ENCODE peak calls at places on chromosomes 16 and 17, in ten cellular contexts. E is foreskin fibroblast, F is HL-60, S is GM12878, N is lower leg skin, H is lung, J is A549, U is mammary epithelial cell, O is psoas muscle, V is mucosa of descending colon. G is an unnamed sample.

GRCh38 chr17:69960755-69961154 is 114.3 kb upstream of the KCNJ16 start:
- DNase-seq in E (peak), F (no peak), S (no peak), N (no peak), H (no peak), J (no peak), U (no peak), O (no peak), V (no peak), G (no peak)

GRCh38 chr17:79822583-79823124 is 16.6 kb downstream of the CBX4 start:
- DNase-seq in E (no peak), F (no peak), S (no peak), N (no peak), H (no peak), J (no peak), U (no peak), O (no peak), V (no peak), G (no peak)

GRCh38 chr17:69084911-69085310 is 24.2 kb upstream of the ABCA9 start:
- DNase-seq in E (no peak), F (no peak), S (no peak), N (no peak), H (no peak), J (peak), U (peak), O (no peak), V (no peak), G (peak)

GRCh38 chr16:72997141-72997542 is 50.8 kb downstream of the ZFHX3 start:
- DNase-seq in E (peak), F (peak), S (no peak), N (peak), H (peak), J (no peak), U (peak), O (peak), V (no peak), G (no peak)

GRCh38 chr16:68954871-68955635 is 111.7 kb downstream of the TANGO6 start:
- DNase-seq in E (no peak), F (no peak), S (no peak), N (no peak), H (no peak), J (no peak), U (no peak), O (no peak), V (no peak), G (no peak)

GRCh38 chr17:5203908-5204294 is 12.2 kb upstream of the ZNF594 start:
- DNase-seq in E (peak), F (no peak), S (no peak), N (no peak), H (no peak), J (no peak), U (peak), O (no peak), V (no peak), G (no peak)

GRCh38 chr16:75745823-75746222 is 19.5 kb upstream of the CPHXL start:
- DNase-seq in E (no peak), F (no peak), S (no peak), N (no peak), H (no peak), J (no peak), U (no peak), O (no peak), V (no peak), G (no peak)

GRCh38 chr16:85176541-85177447 is 64.5 kb upstream of the CIBAR2 start:
- DNase-seq in E (peak), F (no peak), S (no peak), N (no peak), H (no peak), J (no peak), U (no peak), O (no peak), V (no peak), G (no peak)

GRCh38 chr17:79667746-79668145 is 56.9 kb upstream of the RBFOX3 start:
- DNase-seq in E (no peak), F (no peak), S (no peak), N (no peak), H (no peak), J (no peak), U (no peak), O (no peak), V (no peak), G (no peak)

GRCh38 chr16:10178079-10178478 is 4.1 kb downstream of the GRIN2A start:
- DNase-seq in E (no peak), F (no peak), S (no peak), N (no peak), H (no peak), J (no peak), U (peak), O (no peak), V (no peak), G (no peak)

GRCh38 chr17:36188891-36189306 is 7.7 kb downstream of the CCL3L1 start:
- DNase-seq in E (no peak), F (peak), S (peak), N (peak), H (no peak), J (no peak), U (no peak), O (no peak), V (no peak), G (no peak)

GRCh38 chr17:40355804-40356758 is 8.5 kb downstream of the GJD3 start:
- DNase-seq in E (no peak), F (no peak), S (no peak), N (no peak), H (no peak), J (no peak), U (no peak), O (peak), V (peak), G (peak)

GRCh38 chr16:86505185-86505898 is 5.0 kb upstream of the FOXF1 start:
- DNase-seq in E (no peak), F (no peak), S (no peak), N (no peak), H (no peak), J (no peak), U (no peak), O (no peak), V (no peak), G (peak)

GRCh38 chr16:88790312-88791150 is 5.5 kb upstream of the PIEZO1 start:
- DNase-seq in E (peak), F (no peak), S (no peak), N (no peak), H (no peak), J (no peak), U (no peak), O (no peak), V (peak), G (no peak)

GRCh38 chr17:47704116-47704515 is 10.2 kb downstream of the TBKBP1 start:
- DNase-seq in E (no peak), F (no peak), S (no peak), N (no peak), H (no peak), J (no peak), U (no peak), O (no peak), V (peak), G (no peak)

GRCh38 chr17:17236295-17237025 is 508 bp downstream of the FLCN start:
- DNase-seq in E (peak), F (peak), S (no peak), N (no peak), H (no peak), J (peak), U (peak), O (no peak), V (no peak), G (peak)

GRCh38 chr17:37373530-37374159 is 2.1 kb upstream of the C17orf78 start:
- DNase-seq in E (peak), F (peak), S (no peak), N (peak), H (peak), J (peak), U (peak), O (no peak), V (peak), G (peak)

GRCh38 chr17:43861960-43862359 is 15.0 kb downstream of the CD300LG start:
- DNase-seq in E (no peak), F (no peak), S (no peak), N (no peak), H (no peak), J (no peak), U (no peak), O (no peak), V (no peak), G (no peak)

GRCh38 chr16:72960101-72960500 is 87.8 kb downstream of the ZFHX3 start:
- DNase-seq in E (no peak), F (no peak), S (no peak), N (no peak), H (no peak), J (no peak), U (no peak), O (no peak), V (no peak), G (no peak)

GRCh38 chr16:85628651-85629050 is 15.5 kb downstream of the GSE1 start:
- DNase-seq in E (no peak), F (no peak), S (no peak), N (no peak), H (no peak), J (no peak), U (no peak), O (no peak), V (no peak), G (no peak)

GRCh38 chr16:19330801-19331484 is 45.4 kb downstream of the CLEC19A start:
- DNase-seq in E (peak), F (no peak), S (no peak), N (no peak), H (no peak), J (peak), U (peak), O (no peak), V (no peak), G (no peak)

GRCh38 chr16:19446300-19446846 is 28.7 kb downstream of the TMC5 start:
- DNase-seq in E (no peak), F (no peak), S (no peak), N (no peak), H (no peak), J (no peak), U (no peak), O (no peak), V (no peak), G (no peak)

GRCh38 chr17:1574697-1575471 is 12.3 kb upstream of the PITPNA start:
- DNase-seq in E (no peak), F (no peak), S (no peak), N (no peak), H (no peak), J (no peak), U (no peak), O (no peak), V (no peak), G (no peak)
- TF ChIP-seq CTCF in E (no peak), F (no peak), S (no peak), N (no peak), H (no peak), J (no peak), U (no peak), O (no peak), V (no peak), G (peak)

DNA sequence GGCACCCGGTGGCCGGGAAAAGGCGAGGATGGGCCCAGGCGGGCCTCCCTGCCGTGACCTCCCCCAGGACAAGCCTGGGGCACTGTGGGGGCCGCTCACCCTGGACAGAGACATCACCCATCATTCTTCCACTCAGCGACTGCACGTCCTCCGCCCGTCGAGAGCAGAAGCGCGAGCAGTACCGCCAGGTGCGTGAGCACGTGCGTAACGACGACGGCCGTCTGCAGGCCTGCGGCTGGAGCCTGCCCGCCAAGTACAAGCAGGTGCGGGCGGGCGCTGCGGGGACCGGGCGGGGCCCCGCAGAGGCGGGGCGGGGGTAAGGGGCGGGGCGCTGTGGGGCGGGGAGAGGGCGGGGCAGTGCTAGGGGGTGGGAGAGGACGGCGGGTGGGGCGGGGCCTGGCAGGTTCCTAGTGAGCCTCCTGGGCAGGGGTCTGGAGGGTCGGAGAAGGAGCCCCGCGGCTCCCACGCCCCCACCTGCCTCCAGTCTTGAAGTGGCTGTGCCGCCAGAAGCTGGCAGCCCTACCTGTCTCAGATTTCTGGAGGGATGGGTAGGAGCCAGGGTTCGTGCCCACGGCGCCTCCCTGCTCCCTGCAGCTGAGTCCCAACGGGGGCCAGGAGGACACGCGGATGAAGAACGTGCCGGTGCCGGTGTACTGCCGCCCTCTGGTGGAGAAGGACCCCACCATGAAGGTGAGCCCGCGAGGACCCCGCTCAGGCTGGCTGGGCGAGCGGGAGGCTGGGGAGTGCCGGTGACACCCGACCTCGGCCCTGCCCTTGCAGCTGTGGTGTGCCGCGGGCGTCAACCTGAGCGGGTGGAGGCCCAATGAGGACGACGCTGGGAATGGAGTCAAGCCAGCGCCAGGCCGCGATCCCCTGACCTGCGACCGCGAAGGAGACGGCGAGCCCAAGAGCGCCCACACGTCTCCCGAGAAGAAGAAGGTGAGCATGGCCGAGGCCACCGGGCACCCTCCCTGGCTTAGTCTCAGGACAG is 7.5 kb downstream of the NME3 start:
- DNase-seq in E (peak), F (no peak), S (no peak), N (no peak), H (no peak), J (no peak), U (no peak), O (no peak), V (no peak), G (peak)
- TF ChIP-seq CTCF in E (peak), F (no peak), S (no peak), N (no peak), H (no peak), J (peak), U (peak), O (peak), V (no peak), G (peak)

GRCh38 chr16:57297856-57298255 is 13.4 kb upstream of the PLLP start:
- DNase-seq in E (no peak), F (peak), S (no peak), N (no peak), H (no peak), J (no peak), U (no peak), O (no peak), V (no peak), G (no peak)

GRCh38 chr16:57300387-57301125 is 16.1 kb upstream of the PLLP start:
- DNase-seq in E (peak), F (peak), S (peak), N (peak), H (peak), J (peak), U (peak), O (peak), V (peak), G (peak)

GRCh38 chr16:57301126-57301817 is 16.8 kb upstream of the PLLP start:
- DNase-seq in E (no peak), F (no peak), S (no peak), N (no peak), H (no peak), J (no peak), U (no peak), O (no peak), V (peak), G (no peak)

GRCh38 chr16:57299719-57300386 is 15.4 kb upstream of the PLLP start:
- DNase-seq in E (peak), F (peak), S (peak), N (peak), H (peak), J (peak), U (peak), O (peak), V (peak), G (peak)

GRCh38 chr16:57299009-57299718 is 14.7 kb upstream of the PLLP start:
- DNase-seq in E (peak), F (peak), S (no peak), N (peak), H (peak), J (peak), U (no peak), O (peak), V (no peak), G (peak)
- TF ChIP-seq CTCF in E (no peak), F (no peak), S (no peak), N (no peak), H (no peak), J (peak), U (peak), O (peak), V (no peak), G (no peak)

DNA sequence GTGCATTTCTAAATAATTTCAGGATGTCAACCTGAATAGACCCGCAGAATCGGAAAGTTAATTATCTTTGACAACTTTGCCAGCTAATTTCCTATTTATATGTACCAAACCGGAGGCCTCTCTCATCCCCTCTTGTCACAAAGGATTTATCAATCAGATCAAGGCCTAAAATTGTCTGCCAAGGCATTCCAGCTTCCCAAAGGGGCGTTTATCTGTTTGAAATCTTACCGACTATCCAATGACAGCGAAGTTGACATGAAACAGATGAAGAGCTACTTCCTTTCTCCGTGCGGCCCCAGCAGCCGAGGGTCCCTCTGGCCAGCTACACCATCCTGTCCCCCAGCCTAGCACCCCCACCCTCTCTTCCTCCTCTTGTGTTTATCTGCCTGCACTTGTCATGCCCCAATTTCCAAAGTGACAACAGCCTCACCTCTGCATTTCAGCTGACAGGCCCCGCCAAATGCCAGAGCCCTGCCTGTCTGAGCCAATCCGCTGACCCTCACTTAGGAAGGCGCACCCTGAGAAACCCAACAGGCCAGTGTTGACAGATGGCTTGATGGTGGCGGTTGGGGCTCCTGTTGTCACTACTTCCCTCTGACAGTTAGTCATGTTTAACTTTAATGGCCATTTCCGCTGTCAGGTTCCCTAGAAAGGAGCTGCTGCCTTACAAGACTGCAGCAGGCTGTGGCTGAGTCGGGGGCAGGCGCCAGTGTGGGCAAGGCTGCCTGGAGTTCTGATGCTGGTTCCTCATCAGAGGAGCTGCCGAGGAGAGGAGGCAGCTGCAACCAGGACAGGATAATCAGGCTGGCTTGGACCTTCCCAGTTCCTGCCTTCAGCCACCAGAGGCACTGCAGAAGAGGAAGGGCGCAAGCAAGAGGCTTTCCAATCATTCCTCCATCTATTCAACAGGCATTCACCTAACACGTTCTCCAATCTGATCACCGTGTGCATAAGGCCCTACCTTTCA is 223.4 kb upstream of the DYNLRB2 start:
- DNase-seq in E (no peak), F (no peak), S (no peak), N (no peak), H (no peak), J (no peak), U (no peak), O (no peak), V (no peak), G (peak)
- TF ChIP-seq CTCF in E (peak), F (peak), S (no peak), N (no peak), H (no peak), J (no peak), U (peak), O (no peak), V (no peak), G (peak)

GRCh38 chr16:4160663-4161436 is 44.6 kb upstream of the ADCY9 start:
- DNase-seq in E (peak), F (no peak), S (no peak), N (no peak), H (no peak), J (no peak), U (no peak), O (no peak), V (no peak), G (no peak)
- TF ChIP-seq CTCF in E (no peak), F (no peak), S (no peak), N (no peak), H (no peak), J (no peak), U (no peak), O (no peak), V (no peak), G (no peak)

DNA sequence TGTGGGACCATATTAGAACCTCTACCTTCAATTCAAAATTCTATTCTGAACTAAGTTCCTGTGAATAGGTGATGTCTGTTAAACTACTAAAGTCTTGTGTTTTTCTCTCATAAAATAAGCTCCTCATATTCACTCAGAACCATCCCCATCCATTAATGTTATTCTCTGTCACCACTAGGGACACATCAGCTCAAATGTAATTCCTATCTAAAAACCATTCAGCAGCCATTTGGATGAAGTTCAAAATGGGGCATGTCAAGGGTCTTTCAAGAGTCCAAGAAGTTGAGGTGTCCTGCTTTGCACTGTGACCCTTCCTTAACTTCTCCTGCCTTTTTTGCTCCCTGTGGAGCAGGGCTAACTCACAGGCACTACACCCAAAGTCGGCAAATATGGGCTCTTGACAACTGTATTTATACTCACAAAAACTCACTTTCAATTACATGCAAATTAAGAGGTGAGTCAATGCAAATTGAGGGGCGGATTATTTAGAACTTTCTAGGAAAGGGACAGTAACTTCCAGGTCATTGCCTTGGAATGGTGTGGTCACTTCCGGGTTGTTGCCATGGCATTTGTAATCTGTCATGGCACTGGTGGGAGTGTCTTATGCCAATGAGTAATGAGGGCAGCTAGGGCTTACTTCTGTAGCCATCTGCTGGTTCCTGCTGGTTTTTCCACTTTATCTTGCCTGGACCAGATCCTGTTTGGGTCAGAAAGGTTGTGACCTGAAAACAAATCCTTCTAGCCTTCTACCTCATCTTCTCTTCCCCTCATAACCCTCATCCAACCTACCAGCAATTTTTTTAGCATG is 128.2 kb upstream of the COX10 start:
- DNase-seq in E (peak), F (no peak), S (no peak), N (no peak), H (no peak), J (peak), U (peak), O (no peak), V (no peak), G (no peak)
- TF ChIP-seq CTCF in E (no peak), F (no peak), S (no peak), N (no peak), H (no peak), J (no peak), U (no peak), O (no peak), V (no peak), G (no peak)

DNA sequence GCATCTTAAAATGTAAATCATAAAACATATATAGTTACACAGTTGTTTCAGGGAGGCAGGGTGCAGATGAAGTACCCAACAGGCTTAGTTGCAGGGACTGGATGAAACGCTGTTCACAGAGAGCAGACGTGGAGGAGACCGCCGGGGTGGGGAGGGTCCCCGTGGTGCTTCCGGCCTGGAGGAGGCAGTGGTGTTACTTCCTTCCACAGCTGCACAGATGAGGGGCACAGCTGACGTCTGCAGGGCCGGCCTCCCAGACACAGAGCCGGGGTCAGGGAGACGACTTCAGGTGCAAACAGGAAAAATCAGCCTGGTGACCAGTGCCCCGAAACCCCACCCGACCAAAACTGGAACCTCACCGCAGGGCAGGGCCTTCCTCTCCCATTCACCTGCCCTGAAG is 17.1 kb downstream of the SPIRE2 start:
- DNase-seq in E (no peak), F (no peak), S (no peak), N (no peak), H (no peak), J (no peak), U (no peak), O (no peak), V (no peak), G (no peak)
- TF ChIP-seq CTCF in E (no peak), F (no peak), S (peak), N (no peak), H (no peak), J (no peak), U (no peak), O (no peak), V (no peak), G (no peak)